ENCODE peak calls at places on chromosomes 1 and 21, in ten cellular contexts. Q is H9; S is Panc1; J is ovary; V is tibial artery; Z is sigmoid colon; P is CD4-positive, alpha-beta T cell; M is uterus; X is psoas muscle; B is heart left ventricle. A is an unnamed sample.

GRCh38 chr1:41386190-41386518 is 24.9 kb downstream of the FOXO6 start:
- DNase-seq in M (no peak), Z (no peak), V (no peak), B (no peak), X (no peak), S (no peak), J (peak), P (no peak), Q (no peak), A (no peak)

GRCh38 chr1:231844986-231845502 is 218.5 kb downstream of the DISC1 start:
- DNase-seq in V (no peak), P (no peak), M (no peak), Z (no peak), J (no peak), Q (no peak), S (no peak), B (no peak), X (no peak), A (no peak)

GRCh38 chr21:28419110-28419509 is 573.6 kb downstream of the LTN1 start:
- DNase-seq in S (no peak), P (no peak), X (no peak), V (no peak), Z (no peak), Q (no peak), J (no peak), B (no peak), M (no peak), A (no peak)

GRCh38 chr1:156225677-156226014 is 12.8 kb downstream of the PMF1 start:
- DNase-seq in J (no peak), B (no peak), P (no peak), Z (no peak), X (no peak), M (no peak), Q (no peak), S (no peak), V (no peak), A (no peak)

GRCh38 chr1:215421772-215422171 is 145.3 kb upstream of the KCTD3 start:
- DNase-seq in B (no peak), Z (no peak), X (no peak), S (no peak), Q (no peak), V (no peak), J (no peak), P (no peak), M (no peak), A (no peak)

GRCh38 chr1:202153284-202153683 is 7.1 kb downstream of the PTPN7 start:
- DNase-seq in X (no peak), Q (no peak), V (no peak), P (no peak), M (no peak), J (no peak), S (no peak), Z (no peak), B (no peak), A (no peak)

GRCh38 chr21:18451679-18452078 is 48.1 kb upstream of the TMPRSS15 start:
- DNase-seq in M (no peak), V (no peak), X (no peak), S (no peak), Q (no peak), J (no peak), Z (no peak), B (no peak), P (no peak), A (no peak)

GRCh38 chr1:67791686-67792475 is 41.4 kb downstream of the GNG12 start:
- DNase-seq in Q (no peak), S (no peak), B (peak), J (peak), X (no peak), Z (no peak), P (no peak), V (no peak), M (peak), A (no peak)

GRCh38 chr1:170661646-170662411 is 2.1 kb upstream of the PRRX1 start:
- DNase-seq in B (peak), S (no peak), M (peak), V (peak), J (peak), P (no peak), Q (peak), Z (no peak), X (peak), A (no peak)

GRCh38 chr1:3207217-3207848 is 138.3 kb downstream of the PRDM16 start:
- DNase-seq in V (peak), Z (no peak), X (no peak), P (no peak), Q (no peak), S (no peak), B (no peak), J (no peak), M (no peak), A (no peak)

GRCh38 chr1:212062832-212063438 is 27.4 kb downstream of the DTL start:
- DNase-seq in J (no peak), V (no peak), B (no peak), Q (no peak), X (no peak), S (no peak), M (no peak), Z (no peak), P (no peak), A (no peak)

GRCh38 chr1:25826571-25826970 is 6.8 kb downstream of the MTFR1L start:
- DNase-seq in Z (no peak), S (no peak), V (no peak), P (no peak), B (no peak), M (no peak), Q (no peak), J (no peak), X (no peak), A (no peak)

GRCh38 chr1:51679435-51679834 is 62.5 kb downstream of the OSBPL9 start:
- DNase-seq in P (no peak), V (no peak), S (no peak), M (no peak), J (no peak), X (no peak), Q (no peak), Z (no peak), B (no peak), A (no peak)

GRCh38 chr1:52632732-52633290 is at the start of gene SHISAL2A:
- DNase-seq in P (peak), S (no peak), J (no peak), Q (peak), M (no peak), B (peak), Z (no peak), V (no peak), X (peak), A (peak)

GRCh38 chr21:40685121-40685630 is 161.8 kb downstream of the DSCAM start:
- DNase-seq in J (no peak), Q (no peak), M (no peak), Z (no peak), S (no peak), B (peak), V (no peak), X (no peak), P (no peak), A (no peak)

GRCh38 chr21:32207096-32207716 is 71.6 kb downstream of the MIS18A start:
- DNase-seq in Z (no peak), S (no peak), X (no peak), P (no peak), V (no peak), Q (no peak), B (no peak), J (no peak), M (no peak), A (no peak)

GRCh38 chr1:58715108-58715507 is 15.2 kb upstream of the MYSM1 start:
- DNase-seq in Z (no peak), S (no peak), V (no peak), X (no peak), P (no peak), B (no peak), J (no peak), M (no peak), Q (no peak), A (no peak)

DNA sequence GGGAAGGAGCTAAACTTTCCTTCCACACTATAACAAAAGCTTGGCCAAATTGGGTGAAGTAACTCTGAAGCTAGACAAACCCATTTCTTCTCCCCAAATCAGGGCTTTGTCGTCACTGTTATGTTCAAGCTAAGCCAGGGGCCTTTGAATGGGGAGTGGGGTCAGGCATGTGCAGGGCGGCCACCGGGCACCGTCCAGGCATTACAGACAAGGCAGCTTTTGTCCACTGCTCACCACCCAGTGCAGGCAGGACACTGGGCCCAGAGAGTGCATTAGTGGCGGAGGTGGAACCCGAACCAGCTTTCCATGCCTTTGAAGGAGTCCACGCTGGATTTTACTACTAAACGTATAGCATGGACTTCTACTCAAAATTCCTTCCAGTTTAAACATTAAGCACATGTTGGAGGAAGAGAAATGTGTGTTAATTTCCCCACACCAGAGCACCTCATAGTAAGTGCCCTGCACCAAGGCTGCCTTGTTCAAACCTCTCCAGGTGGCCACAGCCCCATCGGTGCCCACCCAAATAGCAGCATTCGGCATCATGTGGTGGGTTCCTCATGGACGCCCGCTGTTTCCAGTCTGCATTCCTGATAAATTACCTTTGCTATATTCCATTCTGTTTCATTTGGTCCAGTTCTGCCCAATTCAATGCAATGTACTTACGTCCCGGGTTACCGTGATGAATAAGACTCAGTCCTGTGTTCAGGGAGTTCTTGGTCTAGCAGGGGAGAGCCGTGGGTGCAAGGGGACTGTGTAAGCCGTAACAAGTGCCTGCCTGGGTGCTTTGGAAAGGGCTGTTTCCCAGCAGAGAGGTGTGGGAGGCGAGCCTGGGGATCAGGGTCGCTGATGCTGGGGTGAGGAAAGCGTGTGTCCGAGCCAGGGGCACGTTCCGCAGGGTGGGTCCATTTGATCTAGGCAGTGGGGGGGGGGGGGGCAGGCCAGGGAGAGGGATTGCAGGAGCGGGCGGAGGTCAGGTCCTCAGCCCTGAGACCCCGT is 1.7 kb downstream of the UBASH3A start:
- DNase-seq in P (no peak), V (no peak), J (no peak), X (no peak), Z (peak), B (no peak), M (no peak), Q (no peak), S (no peak), A (peak)
- H3K27ac ChIP-seq in P (peak), V (no peak), J (no peak), X (no peak), Z (no peak), B (no peak), M (no peak), Q (no peak), S (no peak), A (peak)

DNA sequence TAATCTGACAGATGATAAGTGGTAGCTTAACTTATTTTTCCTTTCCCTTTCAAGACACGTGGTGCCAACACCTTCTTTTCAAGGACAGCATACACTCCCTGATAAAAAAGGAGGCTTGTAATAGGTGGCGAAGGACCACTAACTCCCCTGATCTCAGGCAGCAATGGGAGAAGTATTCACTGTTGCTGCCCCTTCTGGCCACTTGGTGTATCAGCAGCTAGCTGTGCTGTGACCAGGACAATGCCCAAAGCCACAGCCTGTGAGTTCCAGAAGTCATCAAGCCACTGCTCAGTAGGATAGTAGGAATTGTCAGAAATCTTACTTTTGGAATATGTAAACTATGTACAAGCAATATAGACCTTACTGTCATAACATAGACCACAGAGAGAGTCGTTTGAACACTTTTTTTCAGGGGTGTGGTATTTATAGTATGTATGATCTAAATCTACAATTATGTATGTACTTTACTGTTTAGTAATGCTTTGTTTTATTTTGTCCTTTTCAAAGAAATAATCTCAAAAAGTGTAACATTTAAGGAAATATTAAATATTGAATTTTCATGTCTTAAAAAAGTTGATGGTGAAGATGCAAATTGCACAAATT is 248.3 kb upstream of the CAMK1G start:
- DNase-seq in Q (peak), P (no peak), Z (no peak), B (no peak), V (no peak), X (no peak), S (peak), M (no peak), J (no peak), A (no peak)
- TF ChIP-seq CTCF in Q (peak), P (peak), Z (no peak), B (peak), V (peak), X (peak), S (peak), M (peak), J (no peak), A (peak)

DNA sequence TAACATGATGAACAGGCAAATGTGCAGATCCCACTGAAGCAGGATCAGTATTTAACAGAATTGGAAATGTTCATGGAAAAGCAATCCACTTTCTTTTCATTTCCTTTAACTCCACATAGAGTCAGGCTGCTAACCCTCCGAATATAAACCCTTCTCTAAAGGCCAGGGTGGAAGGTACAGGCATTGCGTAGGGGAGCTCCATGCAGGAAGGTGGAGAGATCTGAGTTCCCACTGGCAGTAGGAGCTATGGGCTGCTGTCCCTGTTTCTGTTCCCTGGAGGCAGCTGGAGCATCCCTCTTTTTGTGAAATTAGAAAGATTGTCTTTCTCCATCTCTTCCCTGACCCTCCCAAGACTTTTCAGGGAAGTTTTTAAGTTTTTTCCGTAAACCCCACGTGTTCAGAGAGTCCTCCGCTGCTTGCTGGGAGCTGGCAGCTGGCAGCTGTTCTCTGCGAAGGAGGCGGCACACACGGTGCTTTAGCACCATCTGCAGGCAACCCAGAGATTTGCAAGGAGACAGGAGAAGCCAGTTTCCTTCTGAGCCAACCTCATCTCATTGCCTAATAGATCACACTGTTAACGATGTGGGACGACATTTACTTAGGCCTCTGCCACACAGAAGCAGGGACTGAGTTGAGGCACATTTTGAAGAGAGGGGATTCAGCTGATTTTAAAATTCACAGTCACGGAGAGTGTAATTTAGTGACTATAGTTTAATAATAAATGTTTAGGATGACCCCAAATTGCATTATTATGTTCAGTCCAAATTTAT is 55.4 kb upstream of the HOOK1 start:
- DNase-seq in V (peak), Q (peak), P (peak), M (peak), S (peak), J (peak), B (peak), Z (peak), X (peak), A (peak)
- H3K27ac ChIP-seq in V (peak), Q (no peak), P (no peak), M (peak), S (peak), J (peak), B (peak), Z (peak), X (peak), A (no peak)

GRCh38 chr1:29119365-29119929 is 4.3 kb downstream of the TMEM200B start:
- DNase-seq in V (no peak), S (no peak), Z (no peak), Q (no peak), B (no peak), P (no peak), M (peak), X (no peak), J (peak), A (no peak)

GRCh38 chr1:29121516-29121937 is 2.2 kb downstream of the TMEM200B start:
- DNase-seq in V (no peak), Z (no peak), J (peak), M (peak), S (no peak), X (no peak), B (no peak), P (no peak), Q (no peak), A (no peak)

GRCh38 chr1:29121951-29122661 is 1.6 kb downstream of the TMEM200B start:
- DNase-seq in M (peak), Z (peak), J (peak), S (no peak), V (peak), X (peak), P (no peak), Q (peak), B (no peak), A (no peak)

GRCh38 chr1:29120367-29120766 is 3.3 kb downstream of the TMEM200B start:
- DNase-seq in S (no peak), J (peak), B (no peak), Q (no peak), M (no peak), X (no peak), V (no peak), P (no peak), Z (no peak), A (no peak)

DNA sequence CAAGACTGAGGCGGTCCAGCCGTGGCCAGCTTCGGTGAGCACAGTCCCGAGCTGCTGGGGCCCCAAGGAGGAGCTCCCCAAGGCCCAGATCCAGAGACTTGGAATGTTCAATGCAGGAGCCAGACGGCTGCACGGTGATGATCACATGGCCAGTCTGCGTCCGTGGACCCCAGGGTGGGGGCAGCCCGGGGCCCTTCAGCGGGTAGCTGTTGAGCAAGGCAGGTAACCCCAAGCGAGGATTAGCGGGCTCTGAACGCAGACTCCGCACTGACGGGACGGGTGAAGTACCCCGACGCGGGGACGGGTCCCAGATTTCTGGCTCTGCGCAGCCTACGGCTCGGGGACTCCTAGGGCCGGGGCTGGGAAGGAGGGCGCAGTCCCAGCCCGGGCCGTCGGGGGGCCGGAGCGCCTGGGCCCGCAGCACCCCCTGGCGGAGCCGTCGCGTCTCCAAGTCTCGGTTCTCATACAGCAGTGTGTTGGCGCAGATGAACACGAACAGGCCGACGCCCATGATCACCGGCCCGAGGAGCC is 2.7 kb downstream of the TMEM200B start:
- DNase-seq in P (peak), J (peak), X (peak), B (no peak), S (no peak), Q (peak), M (peak), V (peak), Z (peak), A (peak)
- TF ChIP-seq CTCF in P (peak), J (no peak), X (peak), B (peak), S (peak), Q (peak), M (peak), V (peak), Z (peak), A (peak)